ENCODE peak calls at places on chromosomes 2 and 18, in four cellular contexts. One of them, this sample, is unnamed.

GRCh38 chr2:8754056-8754790 is 72.4 kb downstream of the ID2 start:
- DNase-seq in HepG2: no peak
- DNase-seq in HCT116: no peak
- DNase-seq in K562: no peak
- DNase-seq in this sample: no peak

GRCh38 chr2:155377178-155377780 is 678.8 kb downstream of the KCNJ3 start:
- DNase-seq in HepG2: peak; percentile 7
- DNase-seq in HCT116: peak; percentile 35
- DNase-seq in K562: peak; percentile 15
- DNase-seq in this sample: no peak

GRCh38 chr18:9905401-9905922 is 8.4 kb upstream of the VAPA start:
- DNase-seq in HepG2: peak; percentile 34
- DNase-seq in HCT116: no peak
- DNase-seq in K562: peak; percentile 31
- DNase-seq in this sample: no peak

GRCh38 chr2:74739733-74740241 is 85.7 kb downstream of the SEMA4F start:
- DNase-seq in HepG2: no peak
- DNase-seq in HCT116: no peak
- DNase-seq in K562: no peak
- DNase-seq in this sample: no peak

GRCh38 chr2:203934006-203934632 is 2.4 kb upstream of the ICOS start:
- DNase-seq in HepG2: no peak
- DNase-seq in HCT116: no peak
- DNase-seq in K562: no peak
- DNase-seq in this sample: no peak

GRCh38 chr2:71940695-71941094 is 207.0 kb downstream of the CYP26B1 start:
- DNase-seq in HepG2: no peak
- DNase-seq in HCT116: no peak
- DNase-seq in K562: no peak
- DNase-seq in this sample: peak; percentile 26

GRCh38 chr18:25282282-25282681 is 69.7 kb downstream of the ZNF521 start:
- DNase-seq in HepG2: no peak
- DNase-seq in HCT116: no peak
- DNase-seq in K562: no peak
- DNase-seq in this sample: no peak

GRCh38 chr2:54626131-54626530 is 97.3 kb upstream of the EML6 start:
- DNase-seq in HepG2: no peak
- DNase-seq in HCT116: no peak
- DNase-seq in K562: no peak
- DNase-seq in this sample: no peak

GRCh38 chr2:85628658-85629057 is 12.7 kb downstream of the USP39 start:
- DNase-seq in HepG2: no peak
- DNase-seq in HCT116: no peak
- DNase-seq in K562: no peak
- DNase-seq in this sample: no peak

GRCh38 chr2:14340703-14341102 is 291.8 kb upstream of the LRATD1 start:
- DNase-seq in HepG2: no peak
- DNase-seq in HCT116: no peak
- DNase-seq in K562: no peak
- DNase-seq in this sample: no peak

GRCh38 chr2:182038579-182038978 is 52.9 kb downstream of the PPP1R1C start:
- DNase-seq in HepG2: no peak
- DNase-seq in HCT116: peak; percentile 55
- DNase-seq in K562: no peak
- DNase-seq in this sample: no peak

GRCh38 chr18:41165625-41166024 is 789.4 kb upstream of the PIK3C3 start:
- DNase-seq in HepG2: no peak
- DNase-seq in HCT116: no peak
- DNase-seq in K562: no peak
- DNase-seq in this sample: no peak

GRCh38 chr2:211664321-211664720 is 874.3 kb downstream of the ERBB4 start:
- DNase-seq in HepG2: no peak
- DNase-seq in HCT116: no peak
- DNase-seq in K562: no peak
- DNase-seq in this sample: no peak

GRCh38 chr2:14661163-14661562 is 28.6 kb downstream of the LRATD1 start:
- DNase-seq in HepG2: no peak
- DNase-seq in HCT116: no peak
- DNase-seq in K562: no peak
- DNase-seq in this sample: no peak

GRCh38 chr2:53130441-53130943 is 637.1 kb upstream of the CHAC2 start:
- DNase-seq in HepG2: no peak
- DNase-seq in HCT116: no peak
- DNase-seq in K562: no peak
- DNase-seq in this sample: no peak

GRCh38 chr2:47950340-47951280 is 44.3 kb upstream of the FBXO11 start:
- DNase-seq in HepG2: no peak
- DNase-seq in HCT116: no peak
- DNase-seq in K562: no peak
- DNase-seq in this sample: no peak
- TF ChIP-seq MAX in HepG2: no peak
- TF ChIP-seq MAX in HCT116: no peak
- TF ChIP-seq MAX in K562: no peak
- TF ChIP-seq MAX in this sample: no peak

GRCh38 chr2:222577341-222577740 is 78.6 kb downstream of the FARSB start:
- DNase-seq in HepG2: no peak
- DNase-seq in HCT116: no peak
- DNase-seq in K562: no peak
- DNase-seq in this sample: no peak

DNA sequence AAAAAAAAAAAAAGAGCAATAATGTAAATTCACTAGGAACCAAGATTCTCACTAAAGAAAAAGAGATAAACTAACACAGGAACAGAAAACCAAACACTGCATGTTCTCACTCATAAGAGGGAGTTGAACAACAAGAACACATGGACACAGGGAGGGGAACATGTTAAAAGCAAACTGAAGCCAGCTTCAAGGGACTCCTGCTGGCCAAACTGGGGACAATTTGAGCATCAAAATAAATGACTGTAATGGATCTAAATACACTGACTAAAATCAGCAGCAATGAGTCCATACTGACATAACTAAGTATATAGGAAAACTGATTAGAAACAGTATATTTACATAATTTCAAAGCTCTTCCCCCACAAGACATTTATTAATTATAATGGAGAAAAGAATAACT is 73.0 kb downstream of the FARSB start:
- DNase-seq in HepG2: peak; percentile 23
- DNase-seq in HCT116: no peak
- DNase-seq in K562: no peak
- DNase-seq in this sample: no peak
- TF ChIP-seq FOSL1 in HepG2: no peak
- TF ChIP-seq FOSL1 in HCT116: no peak
- TF ChIP-seq FOSL1 in K562: no peak
- TF ChIP-seq FOSL1 in this sample: no peak

GRCh38 chr2:25337276-25337675 is 4.4 kb downstream of the DNMT3A start:
- DNase-seq in HepG2: no peak
- DNase-seq in HCT116: no peak
- DNase-seq in K562: no peak
- DNase-seq in this sample: no peak
- TF ChIP-seq POLR2AphosphoS5 in HepG2: no peak
- TF ChIP-seq POLR2AphosphoS5 in HCT116: no peak
- TF ChIP-seq POLR2AphosphoS5 in K562: no peak
- TF ChIP-seq POLR2AphosphoS5 in this sample: no peak

GRCh38 chr18:78904179-78904531 is 75.5 kb upstream of the SALL3 start:
- DNase-seq in HepG2: no peak
- DNase-seq in HCT116: no peak
- DNase-seq in K562: no peak
- DNase-seq in this sample: no peak
- TF ChIP-seq MAX in HepG2: no peak
- TF ChIP-seq MAX in HCT116: no peak
- TF ChIP-seq MAX in K562: no peak
- TF ChIP-seq MAX in this sample: no peak

DNA sequence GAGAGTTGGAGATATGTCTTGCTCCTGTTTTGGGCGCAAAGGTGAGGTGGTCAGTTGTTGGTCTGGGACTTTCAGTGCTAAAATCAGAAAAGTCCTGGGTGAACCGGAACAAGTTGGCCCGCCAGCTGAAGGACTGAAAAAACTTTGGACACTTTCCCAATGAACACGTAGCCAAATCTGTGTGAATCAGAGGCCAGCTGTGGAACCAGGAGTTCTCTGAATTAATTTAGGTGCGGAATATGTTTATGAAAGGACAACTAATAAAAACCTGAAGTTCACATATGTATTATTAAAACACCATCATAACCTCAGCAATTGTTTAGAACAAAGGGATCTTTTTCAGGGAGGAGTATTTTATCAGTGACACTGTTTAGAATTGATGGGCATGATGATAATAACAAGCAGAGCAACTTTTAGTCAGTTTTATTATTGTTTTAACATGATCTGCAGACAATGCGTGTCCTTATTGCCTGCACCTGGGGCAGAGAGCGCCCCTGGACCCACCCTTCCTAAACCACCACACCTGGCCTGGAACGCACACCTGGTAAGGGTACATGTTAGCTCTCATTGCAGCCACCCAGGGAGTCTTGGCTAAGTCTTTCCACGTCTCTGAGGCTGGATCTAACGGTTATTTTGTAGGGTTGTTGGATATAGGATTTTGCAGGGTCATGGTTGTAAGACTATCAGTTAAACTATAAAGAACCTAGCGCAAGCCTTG is 9.9 kb upstream of the ODC1 start:
- DNase-seq in HepG2: no peak
- DNase-seq in HCT116: no peak
- DNase-seq in K562: no peak
- DNase-seq in this sample: no peak
- TF ChIP-seq FOSL1 in HepG2: no peak
- TF ChIP-seq FOSL1 in HCT116: no peak
- TF ChIP-seq FOSL1 in K562: no peak
- TF ChIP-seq FOSL1 in this sample: no peak

This sample was measured in H1.